ENCODE peak calls at places on chromosome 11, in six cellular contexts. B is astrocyte of the cerebellum, R is mucosa of descending colon, W is AG10803, J is upper lobe of left lung, V is fibroblast of the aortic adventitia. X is an unnamed sample.

GRCh38 chr11:96070453-96070852 is 146.5 kb upstream of the MTMR2 start:
- DNase-seq in J (no peak), B (no peak), V (no peak), W (no peak), R (no peak), X (no peak)

GRCh38 chr11:70742553-70743291 is 344.4 kb downstream of the CTTN start:
- DNase-seq in W (no peak), R (no peak), J (no peak), B (no peak), V (no peak), X (no peak)

GRCh38 chr11:6351782-6352181 is 31.5 kb upstream of the CAVIN3 start:
- DNase-seq in W (no peak), V (no peak), B (no peak), J (no peak), R (no peak), X (no peak)

GRCh38 chr11:84853841-84854497 is 773.2 kb downstream of the DLG2 start:
- DNase-seq in B (no peak), V (no peak), W (no peak), R (no peak), J (no peak), X (no peak)

GRCh38 chr11:74611369-74611861 is 19.0 kb downstream of the POLD3 start:
- DNase-seq in R (no peak), W (peak), B (peak), V (peak), J (no peak), X (no peak)

GRCh38 chr11:71307811-71308645 is 55.7 kb upstream of the SHANK2 start:
- DNase-seq in J (no peak), B (no peak), W (no peak), R (no peak), V (no peak), X (no peak)

GRCh38 chr11:61357233-61357893 is 4.3 kb downstream of the CYB561A3 start:
- DNase-seq in W (no peak), J (no peak), V (no peak), B (no peak), R (no peak), X (peak)

GRCh38 chr11:34359548-34359891 is 1.7 kb upstream of the ABTB2 start:
- DNase-seq in V (no peak), J (no peak), W (no peak), B (no peak), R (no peak), X (no peak)

GRCh38 chr11:1875093-1875785 is 16.5 kb downstream of the PRR33 start:
- DNase-seq in B (no peak), W (no peak), V (no peak), R (no peak), J (no peak), X (no peak)

GRCh38 chr11:133947298-133947905 is 9.4 kb downstream of the IGSF9B start:
- DNase-seq in V (peak), R (no peak), J (no peak), B (no peak), W (peak), X (no peak)

GRCh38 chr11:107102692-107103463 is 84.6 kb upstream of the GUCY1A2 start:
- DNase-seq in W (no peak), J (no peak), R (no peak), V (no peak), B (no peak), X (no peak)

GRCh38 chr11:27158763-27159679 is 118.4 kb downstream of the BBOX1 start:
- DNase-seq in V (peak), R (peak), W (peak), J (peak), B (peak), X (no peak)

GRCh38 chr11:73164803-73165542 is 22.9 kb upstream of the FCHSD2 start:
- DNase-seq in R (no peak), V (no peak), B (no peak), J (no peak), W (no peak), X (no peak)

GRCh38 chr11:102256251-102256650 is 61.0 kb upstream of the BIRC3 start:
- DNase-seq in V (no peak), J (no peak), R (no peak), B (no peak), W (peak), X (no peak)

GRCh38 chr11:133934599-133935550 is 21.9 kb downstream of the IGSF9B start:
- DNase-seq in J (no peak), W (peak), B (no peak), V (peak), R (peak), X (no peak)

GRCh38 chr11:63905179-63905578 is 11.8 kb downstream of the RCOR2 start:
- DNase-seq in W (no peak), R (no peak), V (no peak), J (no peak), B (no peak), X (no peak)

GRCh38 chr11:19676508-19677379 is 35.9 kb upstream of the NAV2 start:
- DNase-seq in J (peak), B (no peak), W (no peak), V (no peak), R (no peak), X (no peak)

GRCh38 chr11:80822248-80822647 is 1381.4 kb upstream of the TENM4 start:
- DNase-seq in B (no peak), V (no peak), W (no peak), R (no peak), J (no peak), X (no peak)

GRCh38 chr11:123434911-123435310 is 4.8 kb downstream of the GRAMD1B start:
- DNase-seq in V (no peak), J (no peak), W (no peak), B (no peak), R (no peak), X (no peak)

GRCh38 chr11:37115963-37116362 is 517.9 kb upstream of the RAG2 start:
- DNase-seq in W (no peak), R (no peak), B (no peak), J (no peak), V (no peak), X (no peak)

GRCh38 chr11:97909544-97910394 is 1111.0 kb upstream of the CNTN5 start:
- DNase-seq in V (peak), R (no peak), B (peak), J (no peak), W (peak), X (no peak)

GRCh38 chr11:75472081-75472732 is 39.2 kb upstream of the KLHL35 start:
- DNase-seq in W (no peak), V (no peak), B (no peak), J (no peak), R (no peak), X (no peak)

GRCh38 chr11:64025205-64025604 is 10.5 kb upstream of the FLRT1 start:
- DNase-seq in R (no peak), B (no peak), W (no peak), V (no peak), J (no peak), X (no peak)

GRCh38 chr11:34151166-34151565 is 45.7 kb downstream of the NAT10 start:
- DNase-seq in W (no peak), V (no peak), R (no peak), B (no peak), J (no peak), X (no peak)

GRCh38 chr11:69922596-69923111 is 103.4 kb upstream of the FGF3 start:
- DNase-seq in V (no peak), J (no peak), W (no peak), B (no peak), R (no peak), X (no peak)

GRCh38 chr11:57290288-57290687 is 34.5 kb downstream of the TNKS1BP1 start:
- DNase-seq in J (no peak), B (no peak), W (peak), V (peak), R (no peak), X (no peak)

GRCh38 chr11:60844045-60844869 is 2.3 kb downstream of the CCDC86 start:
- DNase-seq in W (peak), J (no peak), R (no peak), V (peak), B (no peak), X (no peak)

GRCh38 chr11:47136327-47136726 is 40.4 kb downstream of the ARFGAP2 start:
- DNase-seq in V (no peak), J (no peak), W (peak), B (no peak), R (no peak), X (no peak)
- TF ChIP-seq CTCF in V (no peak), J (no peak), W (no peak), B (no peak), R (no peak), X (no peak)

DNA sequence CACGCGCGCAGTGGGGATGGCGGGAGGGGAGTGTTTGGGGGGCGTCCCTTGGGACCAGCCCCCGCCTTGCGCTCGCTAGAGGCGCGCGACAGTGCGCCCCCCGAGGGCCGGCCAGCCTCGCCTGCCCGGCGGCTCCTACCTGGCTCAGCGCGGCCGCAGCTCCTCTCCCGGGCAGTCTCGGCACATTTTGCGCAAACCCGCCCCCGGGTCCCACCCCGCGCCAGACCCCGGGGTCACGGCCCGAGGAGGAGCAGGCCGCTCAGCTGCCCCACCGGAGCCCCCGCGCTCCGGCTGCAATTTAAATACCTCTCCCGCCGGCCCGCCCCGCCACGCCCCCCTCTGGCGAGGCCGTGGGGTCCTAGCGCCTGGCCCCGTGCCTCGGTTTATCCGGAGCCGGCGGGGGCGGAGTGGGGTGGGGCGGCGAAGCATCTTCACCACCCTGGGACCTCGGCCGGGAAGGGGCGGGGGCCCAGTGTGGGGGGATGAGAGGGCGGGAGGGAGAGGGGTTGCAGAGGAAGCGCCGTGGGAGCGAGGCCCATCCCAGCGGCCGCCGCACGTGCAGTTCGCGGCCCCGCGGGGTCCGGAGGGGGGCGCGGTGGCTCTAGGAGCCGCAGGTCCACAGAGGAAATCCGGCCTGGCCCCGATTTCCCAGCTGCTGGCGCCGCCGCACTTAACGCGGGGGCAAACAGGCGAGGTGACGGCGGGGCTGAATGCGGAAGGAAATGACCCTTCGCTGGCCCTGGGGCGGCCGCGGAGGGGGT is at the start of gene LRRC32:
- DNase-seq in B (no peak), W (no peak), R (peak), J (peak), V (no peak), X (no peak)
- TF ChIP-seq CTCF in B (peak), W (no peak), R (no peak), J (no peak), V (no peak), X (no peak)

GRCh38 chr11:68047437-68048290 is 8.8 kb downstream of the TCIRG1 start:
- DNase-seq in V (no peak), J (no peak), W (no peak), R (no peak), B (no peak), X (no peak)

GRCh38 chr11:68043349-68044144 is 4.7 kb downstream of the TCIRG1 start:
- DNase-seq in W (peak), V (no peak), R (no peak), B (no peak), J (no peak), X (peak)

GRCh38 chr11:68044898-68045351 is 6.1 kb downstream of the TCIRG1 start:
- DNase-seq in W (no peak), J (no peak), B (no peak), V (no peak), R (no peak), X (no peak)

GRCh38 chr11:68044145-68044813 is 5.5 kb downstream of the TCIRG1 start:
- DNase-seq in V (no peak), B (no peak), R (no peak), J (no peak), W (no peak), X (peak)

DNA sequence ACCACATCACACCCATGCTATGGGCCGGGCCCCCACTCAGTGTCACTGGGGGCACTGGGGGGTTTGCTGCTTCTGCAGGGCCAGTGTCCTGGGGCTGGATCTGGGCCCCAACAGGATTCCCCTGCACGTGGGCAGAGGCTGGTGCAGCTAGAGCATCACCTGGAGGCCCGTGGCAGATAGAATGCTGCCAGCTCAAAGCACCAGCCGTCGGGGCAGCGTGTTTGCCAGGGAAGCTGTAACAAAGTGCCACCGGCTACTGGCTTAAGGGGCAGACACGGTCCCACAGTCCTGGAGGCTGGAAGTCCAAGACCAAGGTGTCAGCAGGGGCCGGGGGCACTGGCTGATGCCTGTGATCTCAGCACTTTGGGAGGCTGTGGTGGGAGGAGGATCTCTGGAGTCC is 7.1 kb downstream of the TCIRG1 start:
- DNase-seq in J (no peak), W (no peak), B (no peak), R (no peak), V (no peak), X (no peak)
- TF ChIP-seq CTCF in J (no peak), W (no peak), B (no peak), R (no peak), V (no peak), X (no peak)

GRCh38 chr11:113163291-113164030 is 150.9 kb upstream of the TTC12 start:
- DNase-seq in V (peak), B (no peak), J (no peak), R (no peak), W (peak), X (no peak)
- TF ChIP-seq CTCF in V (peak), B (peak), J (no peak), R (no peak), W (peak), X (no peak)

GRCh38 chr11:8587915-8588314 is 6.1 kb downstream of the STK33 start:
- DNase-seq in R (no peak), V (no peak), J (no peak), W (no peak), B (no peak), X (no peak)
- TF ChIP-seq CTCF in R (no peak), V (no peak), J (no peak), W (no peak), B (no peak), X (no peak)

GRCh38 chr11:3184732-3185347 is 19.7 kb upstream of the OSBPL5 start:
- DNase-seq in R (no peak), W (no peak), B (no peak), V (no peak), J (no peak), X (no peak)
- TF ChIP-seq CTCF in R (no peak), W (no peak), B (no peak), V (no peak), J (no peak), X (no peak)

GRCh38 chr11:23542171-23542570 is 681.9 kb upstream of the CCDC179 start:
- DNase-seq in W (no peak), R (no peak), V (no peak), B (no peak), J (no peak), X (no peak)
- TF ChIP-seq CTCF in W (no peak), R (no peak), V (no peak), B (no peak), J (no peak), X (no peak)

X was measured in activated B cell treated with CpG ODN at 0.5 μM for 24 hours.